ENCODE peak calls at places on chromosome 12, in ten cellular contexts. One of them, this sample, is unnamed.

GRCh38 chr12:212799-213526 is 994 bp downstream of the SLC6A12 start:
- DNase-seq in stimulated activated CD4-positive, alpha-beta T cell treated with anti-CD3 and anti-CD28 coated beads, Interleukin-4, amount 100 ng/mL, for 48 hours: no peak
- DNase-seq in NCI-H1092 treated with DMSO at 0.1 percent for 48 hours: no peak
- DNase-seq in activated CD8-positive, alpha-beta memory T cell treated with anti-CD3 and anti-CD28 coated beads, Interleukin-2, amount 10 ng/mL, durations not matched to agents 7 days and 5 days: no peak
- DNase-seq in M059J: no peak
- DNase-seq in amygdala: no peak
- DNase-seq in tibial nerve: peak
- DNase-seq in dermis blood vessel endothelial cell: no peak
- DNase-seq in NCI-H1694: no peak
- DNase-seq in GM23338: no peak
- DNase-seq in this sample: no peak

GRCh38 chr12:6116481-6117021 is 7.9 kb downstream of the VWF start:
- DNase-seq in stimulated activated CD4-positive, alpha-beta T cell treated with anti-CD3 and anti-CD28 coated beads, Interleukin-4, amount 100 ng/mL, for 48 hours: no peak
- DNase-seq in NCI-H1092 treated with DMSO at 0.1 percent for 48 hours: no peak
- DNase-seq in activated CD8-positive, alpha-beta memory T cell treated with anti-CD3 and anti-CD28 coated beads, Interleukin-2, amount 10 ng/mL, durations not matched to agents 7 days and 5 days: no peak
- DNase-seq in M059J: peak
- DNase-seq in amygdala: no peak
- DNase-seq in tibial nerve: no peak
- DNase-seq in dermis blood vessel endothelial cell: peak
- DNase-seq in NCI-H1694: no peak
- DNase-seq in GM23338: no peak
- DNase-seq in this sample: no peak

GRCh38 chr12:11746024-11746771 is 96.7 kb downstream of the ETV6 start:
- DNase-seq in stimulated activated CD4-positive, alpha-beta T cell treated with anti-CD3 and anti-CD28 coated beads, Interleukin-4, amount 100 ng/mL, for 48 hours: no peak
- DNase-seq in NCI-H1092 treated with DMSO at 0.1 percent for 48 hours: no peak
- DNase-seq in activated CD8-positive, alpha-beta memory T cell treated with anti-CD3 and anti-CD28 coated beads, Interleukin-2, amount 10 ng/mL, durations not matched to agents 7 days and 5 days: no peak
- DNase-seq in M059J: peak
- DNase-seq in amygdala: no peak
- DNase-seq in tibial nerve: no peak
- DNase-seq in dermis blood vessel endothelial cell: peak
- DNase-seq in NCI-H1694: no peak
- DNase-seq in GM23338: no peak
- DNase-seq in this sample: no peak

GRCh38 chr12:123931686-123932321 is 40.8 kb downstream of the CCDC92 start:
- DNase-seq in stimulated activated CD4-positive, alpha-beta T cell treated with anti-CD3 and anti-CD28 coated beads, Interleukin-4, amount 100 ng/mL, for 48 hours: no peak
- DNase-seq in NCI-H1092 treated with DMSO at 0.1 percent for 48 hours: no peak
- DNase-seq in activated CD8-positive, alpha-beta memory T cell treated with anti-CD3 and anti-CD28 coated beads, Interleukin-2, amount 10 ng/mL, durations not matched to agents 7 days and 5 days: no peak
- DNase-seq in M059J: no peak
- DNase-seq in amygdala: no peak
- DNase-seq in tibial nerve: no peak
- DNase-seq in dermis blood vessel endothelial cell: no peak
- DNase-seq in NCI-H1694: no peak
- DNase-seq in GM23338: no peak
- DNase-seq in this sample: no peak

GRCh38 chr12:43675048-43675904 is 83.3 kb downstream of the PUS7L start:
- DNase-seq in stimulated activated CD4-positive, alpha-beta T cell treated with anti-CD3 and anti-CD28 coated beads, Interleukin-4, amount 100 ng/mL, for 48 hours: no peak
- DNase-seq in NCI-H1092 treated with DMSO at 0.1 percent for 48 hours: no peak
- DNase-seq in activated CD8-positive, alpha-beta memory T cell treated with anti-CD3 and anti-CD28 coated beads, Interleukin-2, amount 10 ng/mL, durations not matched to agents 7 days and 5 days: no peak
- DNase-seq in M059J: no peak
- DNase-seq in amygdala: no peak
- DNase-seq in tibial nerve: no peak
- DNase-seq in dermis blood vessel endothelial cell: no peak
- DNase-seq in NCI-H1694: no peak
- DNase-seq in GM23338: peak
- DNase-seq in this sample: no peak

GRCh38 chr12:50314629-50315312 is 31.5 kb upstream of the LIMA1 start:
- DNase-seq in stimulated activated CD4-positive, alpha-beta T cell treated with anti-CD3 and anti-CD28 coated beads, Interleukin-4, amount 100 ng/mL, for 48 hours: no peak
- DNase-seq in NCI-H1092 treated with DMSO at 0.1 percent for 48 hours: peak
- DNase-seq in activated CD8-positive, alpha-beta memory T cell treated with anti-CD3 and anti-CD28 coated beads, Interleukin-2, amount 10 ng/mL, durations not matched to agents 7 days and 5 days: no peak
- DNase-seq in M059J: peak
- DNase-seq in amygdala: no peak
- DNase-seq in tibial nerve: no peak
- DNase-seq in dermis blood vessel endothelial cell: peak
- DNase-seq in NCI-H1694: peak
- DNase-seq in GM23338: peak
- DNase-seq in this sample: no peak

GRCh38 chr12:123983822-123984485 is 10.9 kb downstream of the ZNF664 start:
- DNase-seq in stimulated activated CD4-positive, alpha-beta T cell treated with anti-CD3 and anti-CD28 coated beads, Interleukin-4, amount 100 ng/mL, for 48 hours: no peak
- DNase-seq in NCI-H1092 treated with DMSO at 0.1 percent for 48 hours: peak
- DNase-seq in activated CD8-positive, alpha-beta memory T cell treated with anti-CD3 and anti-CD28 coated beads, Interleukin-2, amount 10 ng/mL, durations not matched to agents 7 days and 5 days: peak
- DNase-seq in M059J: peak
- DNase-seq in amygdala: no peak
- DNase-seq in tibial nerve: peak
- DNase-seq in dermis blood vessel endothelial cell: peak
- DNase-seq in NCI-H1694: peak
- DNase-seq in GM23338: peak
- DNase-seq in this sample: no peak

GRCh38 chr12:19369691-19370148 is 69.6 kb upstream of the AEBP2 start:
- DNase-seq in stimulated activated CD4-positive, alpha-beta T cell treated with anti-CD3 and anti-CD28 coated beads, Interleukin-4, amount 100 ng/mL, for 48 hours: no peak
- DNase-seq in NCI-H1092 treated with DMSO at 0.1 percent for 48 hours: no peak
- DNase-seq in activated CD8-positive, alpha-beta memory T cell treated with anti-CD3 and anti-CD28 coated beads, Interleukin-2, amount 10 ng/mL, durations not matched to agents 7 days and 5 days: no peak
- DNase-seq in M059J: no peak
- DNase-seq in amygdala: no peak
- DNase-seq in tibial nerve: no peak
- DNase-seq in dermis blood vessel endothelial cell: no peak
- DNase-seq in NCI-H1694: no peak
- DNase-seq in GM23338: no peak
- DNase-seq in this sample: no peak

GRCh38 chr12:71892059-71892458 is 46.6 kb upstream of the TPH2 start:
- DNase-seq in stimulated activated CD4-positive, alpha-beta T cell treated with anti-CD3 and anti-CD28 coated beads, Interleukin-4, amount 100 ng/mL, for 48 hours: no peak
- DNase-seq in NCI-H1092 treated with DMSO at 0.1 percent for 48 hours: no peak
- DNase-seq in activated CD8-positive, alpha-beta memory T cell treated with anti-CD3 and anti-CD28 coated beads, Interleukin-2, amount 10 ng/mL, durations not matched to agents 7 days and 5 days: no peak
- DNase-seq in M059J: no peak
- DNase-seq in amygdala: no peak
- DNase-seq in tibial nerve: no peak
- DNase-seq in dermis blood vessel endothelial cell: peak
- DNase-seq in NCI-H1694: no peak
- DNase-seq in GM23338: no peak
- DNase-seq in this sample: no peak

GRCh38 chr12:2011641-2012607 is 7.7 kb upstream of the DCP1B start:
- DNase-seq in stimulated activated CD4-positive, alpha-beta T cell treated with anti-CD3 and anti-CD28 coated beads, Interleukin-4, amount 100 ng/mL, for 48 hours: no peak
- DNase-seq in NCI-H1092 treated with DMSO at 0.1 percent for 48 hours: peak
- DNase-seq in activated CD8-positive, alpha-beta memory T cell treated with anti-CD3 and anti-CD28 coated beads, Interleukin-2, amount 10 ng/mL, durations not matched to agents 7 days and 5 days: no peak
- DNase-seq in M059J: no peak
- DNase-seq in amygdala: no peak
- DNase-seq in tibial nerve: no peak
- DNase-seq in dermis blood vessel endothelial cell: no peak
- DNase-seq in NCI-H1694: no peak
- DNase-seq in GM23338: peak
- DNase-seq in this sample: no peak

GRCh38 chr12:75756771-75757170 is 245.4 kb upstream of the KRR1 start:
- DNase-seq in stimulated activated CD4-positive, alpha-beta T cell treated with anti-CD3 and anti-CD28 coated beads, Interleukin-4, amount 100 ng/mL, for 48 hours: no peak
- DNase-seq in NCI-H1092 treated with DMSO at 0.1 percent for 48 hours: no peak
- DNase-seq in activated CD8-positive, alpha-beta memory T cell treated with anti-CD3 and anti-CD28 coated beads, Interleukin-2, amount 10 ng/mL, durations not matched to agents 7 days and 5 days: no peak
- DNase-seq in M059J: no peak
- DNase-seq in amygdala: no peak
- DNase-seq in tibial nerve: no peak
- DNase-seq in dermis blood vessel endothelial cell: no peak
- DNase-seq in NCI-H1694: no peak
- DNase-seq in GM23338: no peak
- DNase-seq in this sample: no peak

GRCh38 chr12:52899338-52900035 is 5.4 kb downstream of the KRT8 start:
- DNase-seq in stimulated activated CD4-positive, alpha-beta T cell treated with anti-CD3 and anti-CD28 coated beads, Interleukin-4, amount 100 ng/mL, for 48 hours: no peak
- DNase-seq in NCI-H1092 treated with DMSO at 0.1 percent for 48 hours: no peak
- DNase-seq in activated CD8-positive, alpha-beta memory T cell treated with anti-CD3 and anti-CD28 coated beads, Interleukin-2, amount 10 ng/mL, durations not matched to agents 7 days and 5 days: no peak
- DNase-seq in M059J: no peak
- DNase-seq in amygdala: no peak
- DNase-seq in tibial nerve: no peak
- DNase-seq in dermis blood vessel endothelial cell: no peak
- DNase-seq in NCI-H1694: no peak
- DNase-seq in GM23338: no peak
- DNase-seq in this sample: no peak

GRCh38 chr12:76272292-76272691 is 75.9 kb downstream of the BBS10 start:
- DNase-seq in stimulated activated CD4-positive, alpha-beta T cell treated with anti-CD3 and anti-CD28 coated beads, Interleukin-4, amount 100 ng/mL, for 48 hours: no peak
- DNase-seq in NCI-H1092 treated with DMSO at 0.1 percent for 48 hours: no peak
- DNase-seq in activated CD8-positive, alpha-beta memory T cell treated with anti-CD3 and anti-CD28 coated beads, Interleukin-2, amount 10 ng/mL, durations not matched to agents 7 days and 5 days: no peak
- DNase-seq in M059J: no peak
- DNase-seq in amygdala: peak
- DNase-seq in tibial nerve: no peak
- DNase-seq in dermis blood vessel endothelial cell: no peak
- DNase-seq in NCI-H1694: no peak
- DNase-seq in GM23338: no peak
- DNase-seq in this sample: no peak

GRCh38 chr12:31570880-31571279 is 20.1 kb downstream of the DENND5B start:
- DNase-seq in stimulated activated CD4-positive, alpha-beta T cell treated with anti-CD3 and anti-CD28 coated beads, Interleukin-4, amount 100 ng/mL, for 48 hours: no peak
- DNase-seq in NCI-H1092 treated with DMSO at 0.1 percent for 48 hours: no peak
- DNase-seq in activated CD8-positive, alpha-beta memory T cell treated with anti-CD3 and anti-CD28 coated beads, Interleukin-2, amount 10 ng/mL, durations not matched to agents 7 days and 5 days: no peak
- DNase-seq in M059J: no peak
- DNase-seq in amygdala: no peak
- DNase-seq in tibial nerve: no peak
- DNase-seq in dermis blood vessel endothelial cell: peak
- DNase-seq in NCI-H1694: no peak
- DNase-seq in GM23338: peak
- DNase-seq in this sample: no peak

This sample was measured in lower leg skin.